ENCODE peak calls at places on chromosomes 3 and 15, in eight cellular contexts. E is IMR-90, T is adipocyte, X is hepatocyte, U is AG04450, G is astrocyte of the cerebellum, H is brain microvascular endothelial cell, W is HFFc6. Y is an unnamed sample.
A peak's percentile ranks its signal among the peaks of the same experiment; 100 is the strongest.

GRCh38 chr15:64070106-64070505 is 23.5 kb downstream of the CIAO2A start:
- DNase-seq in E (no peak), T (no peak), X (peak; percentile 32), U (no peak), G (no peak), H (no peak), W (no peak), Y (no peak)

GRCh38 chr3:117252208-117252607 is 542.6 kb downstream of the TUSC7 start:
- DNase-seq in E (peak; percentile 1), T (peak; percentile 3), X (peak; percentile 10), U (no peak), G (peak; percentile 1), H (no peak), W (no peak), Y (peak; percentile 13)

GRCh38 chr3:51621091-51621892 is 49.8 kb upstream of the TEX264 start:
- DNase-seq in E (peak; percentile 18), T (peak; percentile 70), X (no peak), U (no peak), G (no peak), H (no peak), W (no peak), Y (no peak)

GRCh38 chr3:75610773-75611172 is 53.4 kb upstream of the FRG2C start:
- DNase-seq in E (no peak), T (no peak), X (no peak), U (no peak), G (no peak), H (no peak), W (no peak), Y (no peak)

GRCh38 chr15:100686021-100686724 is 83.8 kb downstream of the ASB7 start:
- DNase-seq in E (no peak), T (no peak), X (no peak), U (no peak), G (no peak), H (no peak), W (no peak), Y (no peak)

GRCh38 chr3:123584284-123584987 is 417 bp downstream of the HACD2 start:
- DNase-seq in E (no peak), T (peak; percentile 72), X (peak; percentile 72), U (no peak), G (no peak), H (no peak), W (no peak), Y (no peak)

GRCh38 chr3:147925272-147925671 is 516.1 kb downstream of the ZIC1 start:
- DNase-seq in E (peak; percentile 18), T (no peak), X (no peak), U (no peak), G (no peak), H (no peak), W (no peak), Y (no peak)

GRCh38 chr3:69463546-69463945 is 77.7 kb upstream of the FRMD4B start:
- DNase-seq in E (no peak), T (no peak), X (no peak), U (no peak), G (no peak), H (no peak), W (no peak), Y (no peak)

GRCh38 chr3:157300091-157300490 is 136.6 kb upstream of the PTX3 start:
- DNase-seq in E (no peak), T (peak; percentile 83), X (no peak), U (no peak), G (no peak), H (no peak), W (no peak), Y (no peak)

GRCh38 chr3:25037049-25037547 is 391.0 kb upstream of the RARB start:
- DNase-seq in E (no peak), T (peak; percentile 91), X (peak; percentile 57), U (no peak), G (peak; percentile 76), H (peak; percentile 52), W (no peak), Y (peak; percentile 39)

GRCh38 chr3:10981961-10982360 is 10.6 kb upstream of the SLC6A1 start:
- DNase-seq in E (no peak), T (no peak), X (no peak), U (no peak), G (no peak), H (peak; percentile 65), W (no peak), Y (no peak)

GRCh38 chr15:68429691-68430470 is 2.1 kb downstream of the ITGA11 start:
- DNase-seq in E (no peak), T (peak; percentile 52), X (no peak), U (no peak), G (no peak), H (no peak), W (no peak), Y (no peak)

GRCh38 chr3:45693941-45694521 is 4.8 kb downstream of the SACM1L start:
- DNase-seq in E (no peak), T (no peak), X (no peak), U (no peak), G (no peak), H (no peak), W (no peak), Y (no peak)

GRCh38 chr3:13009132-13009945 is 63.9 kb downstream of the IQSEC1 start:
- DNase-seq in E (no peak), T (no peak), X (no peak), U (no peak), G (no peak), H (no peak), W (no peak), Y (no peak)

Y was measured in smooth muscle cell of the brain vasculature.